ENCODE peak calls at places on chromosomes 11 and 22, in six cellular contexts. C is esophagus muscularis mucosa, K is WTC11, I is HFF-Myc, U is left ventricle myocardium inferior, F is neural progenitor cell. O is an unnamed sample.

GRCh38 chr22:49800408-49801238 is 27.1 kb downstream of the BRD1 start:
- DNase-seq in K (no peak), I (no peak), U (no peak), C (no peak), F (no peak), O (no peak)

GRCh38 chr11:10908215-10908990 is 50.5 kb upstream of the ZBED5 start:
- DNase-seq in K (peak; percentile 26), C (no peak), U (no peak), F (no peak), I (no peak), O (peak; percentile 63)

GRCh38 chr22:40036591-40037225 is 42.0 kb downstream of the FAM83F start:
- DNase-seq in F (peak; percentile 88), K (peak; percentile 77), C (no peak), U (peak; percentile 52), I (peak; percentile 17), O (peak; percentile 68)

GRCh38 chr11:2652857-2653643 is 46.7 kb downstream of the KCNQ1OT1 start:
- DNase-seq in K (no peak), U (no peak), I (no peak), F (no peak), C (no peak), O (no peak)

GRCh38 chr11:18567081-18567480 is 21.5 kb downstream of the UEVLD start:
- DNase-seq in C (no peak), U (no peak), F (no peak), I (no peak), K (no peak), O (no peak)

GRCh38 chr11:72625746-72626636 is 48.2 kb downstream of the PDE2A start:
- DNase-seq in U (peak; percentile 75), F (no peak), I (no peak), K (no peak), C (no peak), O (no peak)

GRCh38 chr22:47335460-47335859 is 573.0 kb downstream of the TBC1D22A start:
- DNase-seq in C (peak; percentile 62), U (no peak), K (no peak), I (no peak), F (no peak), O (no peak)

GRCh38 chr22:30201970-30202369 is 44.6 kb downstream of the LIF start:
- DNase-seq in F (no peak), K (no peak), I (no peak), C (no peak), U (no peak), O (no peak)

GRCh38 chr22:48943567-48944432 is 883.9 kb downstream of the BRD1 start:
- DNase-seq in F (peak; percentile 68), U (no peak), C (peak; percentile 88), K (peak; percentile 38), I (no peak), O (no peak)

GRCh38 chr22:31056986-31057599 is 24.0 kb upstream of the SMTN start:
- DNase-seq in C (no peak), I (no peak), U (no peak), K (no peak), F (no peak), O (no peak)

GRCh38 chr22:37274380-37274862 is 7.9 kb upstream of the CYTH4 start:
- DNase-seq in C (no peak), U (peak; percentile 54), K (no peak), F (no peak), I (no peak), O (no peak)

GRCh38 chr11:575324-575995 is 810 bp upstream of the PHRF1 start:
- DNase-seq in C (no peak), U (no peak), K (peak; percentile 74), F (peak; percentile 96), I (no peak), O (no peak)

GRCh38 chr22:46073683-46074504 is 76.4 kb upstream of the PPARA start:
- DNase-seq in F (no peak), C (no peak), I (no peak), K (peak; percentile 8), U (peak; percentile 44), O (no peak)

GRCh38 chr11:69287968-69288882 is 5.7 kb upstream of the MYEOV start:
- DNase-seq in K (no peak), I (no peak), C (no peak), F (no peak), U (no peak), O (peak; percentile 60)

GRCh38 chr11:7088921-7089320 is at the start of gene RBMXL2:
- DNase-seq in K (peak; percentile 29), U (no peak), F (no peak), C (no peak), I (no peak), O (no peak)

GRCh38 chr11:68342459-68343158 is 30.2 kb downstream of the LRP5 start:
- DNase-seq in F (peak; percentile 51), I (no peak), C (no peak), K (peak; percentile 74), U (no peak), O (peak; percentile 76)

GRCh38 chr22:36077261-36077660 is 48.6 kb upstream of the RBFOX2 start:
- DNase-seq in C (no peak), I (no peak), K (no peak), U (no peak), F (no peak), O (no peak)

GRCh38 chr11:61654397-61654829 is 25.8 kb upstream of the DAGLA start:
- DNase-seq in F (no peak), U (peak; percentile 59), K (no peak), C (no peak), I (no peak), O (no peak)

GRCh38 chr22:36726007-36726380 is 22.4 kb upstream of the CACNG2 start:
- DNase-seq in F (no peak), U (no peak), C (no peak), K (no peak), I (no peak), O (no peak)

GRCh38 chr22:45201678-45202332 is 38.1 kb downstream of the NUP50 start:
- DNase-seq in K (no peak), I (no peak), F (no peak), U (no peak), C (no peak), O (no peak)

GRCh38 chr22:37561209-37562048 is 1.1 kb downstream of the CDC42EP1 start:
- DNase-seq in C (peak; percentile 98), K (peak; percentile 95), I (peak; percentile 79), U (peak; percentile 93), F (peak; percentile 87), O (peak; percentile 97)

GRCh38 chr11:357582-357981 is 11.7 kb upstream of the B4GALNT4 start:
- DNase-seq in U (no peak), C (no peak), F (no peak), I (no peak), K (no peak), O (no peak)

GRCh38 chr11:18111005-18111404 is 5.1 kb upstream of the SAAL1 start:
- DNase-seq in U (no peak), F (peak; percentile 41), K (no peak), I (no peak), C (no peak), O (no peak)

GRCh38 chr11:4094348-4095291 is at the start of gene RRM1:
- DNase-seq in I (peak; percentile 89), K (peak; percentile 95), C (peak; percentile 97), F (peak; percentile 96), U (peak; percentile 93), O (peak; percentile 94)

GRCh38 chr22:22711532-22711913 is 67.1 kb downstream of the GGTLC2 start:
- DNase-seq in F (no peak), C (no peak), U (no peak), I (no peak), K (no peak), O (no peak)

DNA sequence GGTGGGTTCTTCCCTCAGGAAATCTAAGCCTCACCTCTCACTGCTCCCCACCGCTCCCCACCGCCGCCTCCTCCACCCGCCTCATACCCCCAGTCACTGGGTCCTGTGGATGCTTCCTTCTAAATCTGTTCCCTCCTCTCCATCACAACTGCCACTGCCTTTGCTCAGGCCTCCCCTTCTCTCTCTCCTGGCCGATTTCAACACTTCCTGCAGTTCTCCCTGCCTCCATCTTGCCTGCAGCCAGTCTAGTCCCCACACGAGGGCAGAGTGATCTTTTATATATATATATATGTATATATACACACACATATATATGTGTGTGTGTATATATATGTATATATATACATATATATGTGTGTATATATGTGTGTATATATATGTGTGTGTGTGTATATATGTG is 27.8 kb downstream of the CREB3L1 start:
- DNase-seq in F (no peak), I (no peak), U (no peak), K (no peak), C (no peak), O (no peak)
- TF ChIP-seq CTCF in F (no peak), I (peak; percentile 3), U (no peak), K (no peak), C (no peak), O (no peak)

GRCh38 chr11:38824573-38824972 is 2226.5 kb upstream of the RAG2 start:
- DNase-seq in U (no peak), K (no peak), I (no peak), F (peak; percentile 22), C (no peak), O (no peak)
- TF ChIP-seq CTCF in U (no peak), K (no peak), I (peak; percentile 7), F (peak; percentile 56), C (no peak), O (no peak)

DNA sequence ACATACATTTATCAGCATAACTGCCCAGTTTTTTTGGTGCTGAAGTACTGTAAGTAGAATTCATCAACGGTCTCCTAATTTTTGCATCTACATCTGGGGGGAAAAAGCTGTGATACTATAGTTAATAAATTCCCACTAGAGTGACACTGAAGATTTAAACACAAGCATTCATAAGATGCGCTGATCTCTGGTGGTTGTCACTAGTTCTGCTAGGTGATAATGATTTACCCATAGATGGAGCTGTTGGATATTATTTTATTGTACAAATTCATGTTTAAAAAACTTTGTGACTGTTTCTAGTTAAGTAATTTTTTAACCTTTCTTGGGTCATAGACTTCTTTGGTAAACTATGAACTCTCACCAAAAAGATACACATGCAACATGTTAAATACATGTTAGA is 106.6 kb downstream of the EMSY start:
- DNase-seq in K (no peak), I (no peak), U (no peak), C (no peak), F (no peak), O (no peak)
- TF ChIP-seq CTCF in K (no peak), I (no peak), U (peak; percentile 57), C (no peak), F (no peak), O (no peak)

GRCh38 chr11:93772123-93772522 is 12.0 kb upstream of the MED17 start:
- DNase-seq in K (no peak), U (no peak), F (no peak), I (no peak), C (no peak), O (no peak)

GRCh38 chr11:93770160-93770559 is 13.9 kb upstream of the MED17 start:
- DNase-seq in I (no peak), C (no peak), K (no peak), F (no peak), U (no peak), O (no peak)

GRCh38 chr11:93773045-93773477 is 11.0 kb upstream of the MED17 start:
- DNase-seq in C (no peak), U (no peak), K (peak; percentile 56), F (peak; percentile 51), I (no peak), O (no peak)

GRCh38 chr11:93773601-93774200 is 10.4 kb upstream of the MED17 start:
- DNase-seq in I (no peak), C (no peak), U (no peak), K (no peak), F (no peak), O (no peak)

DNA sequence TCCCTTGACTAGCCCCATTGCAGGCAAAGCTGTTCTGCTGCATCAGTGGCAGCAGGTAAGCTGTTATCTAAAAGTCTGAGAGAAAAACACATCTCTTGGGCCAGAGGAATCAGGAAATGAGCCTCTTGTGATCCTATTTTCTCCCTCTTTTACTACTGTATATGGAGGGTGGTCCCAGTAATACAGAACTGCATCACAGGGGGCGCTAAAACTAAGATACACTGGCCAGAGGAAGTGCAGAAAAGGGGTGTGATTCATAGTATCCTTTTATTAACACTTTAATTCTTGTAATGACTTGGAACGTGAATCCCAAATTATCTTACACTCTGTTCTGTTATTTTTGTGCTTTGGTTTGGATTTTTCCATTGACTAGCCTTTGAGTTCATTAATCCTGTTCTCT is 8.8 kb upstream of the MED17 start:
- DNase-seq in I (no peak), C (no peak), K (peak; percentile 63), U (no peak), F (peak; percentile 45), O (peak; percentile 11)
- TF ChIP-seq CTCF in I (peak; percentile 50), C (no peak), K (peak; percentile 52), U (no peak), F (peak; percentile 58), O (no peak)